ENCODE peak calls at places on chromosomes 12 and 14, in eight cellular contexts. H is tibial nerve, I is esophagus squamous epithelium, T is cardiac muscle cell, A is foreskin fibroblast, U is prostate gland, Y is left ventricle myocardium inferior, K is cardiac fibroblast. W is an unnamed sample.

GRCh38 chr12:5898874-5899273 is 46.2 kb downstream of the ANO2 start:
- DNase-seq in H (no peak), I (no peak), T (no peak), A (no peak), U (no peak), Y (no peak), K (no peak), W (no peak)

GRCh38 chr12:52056801-52057613 is 5.8 kb downstream of the NR4A1 start:
- DNase-seq in H (no peak), I (no peak), T (peak), A (no peak), U (no peak), Y (no peak), K (peak), W (no peak)

GRCh38 chr14:29743566-29743965 is 184.1 kb downstream of the PRKD1 start:
- DNase-seq in H (no peak), I (no peak), T (no peak), A (no peak), U (no peak), Y (no peak), K (no peak), W (no peak)

GRCh38 chr12:106226884-106227640 is 20.8 kb downstream of the CKAP4 start:
- DNase-seq in H (peak), I (no peak), T (peak), A (peak), U (peak), Y (no peak), K (peak), W (no peak)

GRCh38 chr12:2384533-2385328 is 331.9 kb downstream of the CACNA1C start:
- DNase-seq in H (peak), I (no peak), T (peak), A (peak), U (no peak), Y (no peak), K (peak), W (no peak)

GRCh38 chr12:49982246-49983229 is 9.8 kb downstream of the AQP6 start:
- DNase-seq in H (no peak), I (no peak), T (peak), A (peak), U (no peak), Y (no peak), K (no peak), W (no peak)

GRCh38 chr12:125519026-125519651 is 453.9 kb downstream of the AACS start:
- DNase-seq in H (no peak), I (no peak), T (no peak), A (no peak), U (no peak), Y (no peak), K (no peak), W (no peak)

GRCh38 chr12:1591543-1591942 is 2.8 kb downstream of the FBXL14 start:
- DNase-seq in H (no peak), I (no peak), T (peak), A (no peak), U (no peak), Y (no peak), K (no peak), W (no peak)

GRCh38 chr12:47811581-47812484 is 7.9 kb downstream of the HDAC7 start:
- DNase-seq in H (peak), I (no peak), T (peak), A (peak), U (no peak), Y (peak), K (peak), W (no peak)

GRCh38 chr14:61388173-61388975 is 67.0 kb downstream of the PRKCH start:
- DNase-seq in H (no peak), I (no peak), T (peak), A (peak), U (no peak), Y (no peak), K (peak), W (no peak)

GRCh38 chr12:76178461-76178860 is 94.0 kb upstream of the NAP1L1 start:
- DNase-seq in H (no peak), I (no peak), T (no peak), A (no peak), U (no peak), Y (no peak), K (no peak), W (no peak)

GRCh38 chr12:50642035-50642451 is 121.9 kb upstream of the ATF1 start:
- DNase-seq in H (no peak), I (no peak), T (peak), A (peak), U (no peak), Y (no peak), K (peak), W (no peak)

GRCh38 chr12:116389990-116390655 is 112.6 kb upstream of the MED13L start:
- DNase-seq in H (no peak), I (no peak), T (peak), A (peak), U (peak), Y (no peak), K (peak), W (no peak)

GRCh38 chr12:123389560-123390351 is 5.8 kb downstream of the KMT5A start:
- DNase-seq in H (no peak), I (no peak), T (no peak), A (peak), U (peak), Y (peak), K (peak), W (peak)

GRCh38 chr14:84988391-84988790 is 541.6 kb upstream of the FLRT2 start:
- DNase-seq in H (no peak), I (no peak), T (no peak), A (no peak), U (no peak), Y (no peak), K (no peak), W (no peak)

GRCh38 chr12:77166711-77167110 is 101.3 kb upstream of the E2F7 start:
- DNase-seq in H (no peak), I (no peak), T (no peak), A (peak), U (no peak), Y (no peak), K (no peak), W (no peak)

GRCh38 chr14:24880689-24881088 is 169.3 kb downstream of the STXBP6 start:
- DNase-seq in H (no peak), I (no peak), T (peak), A (no peak), U (no peak), Y (no peak), K (peak), W (no peak)

GRCh38 chr12:64400041-64400440 is 4.2 kb upstream of the XPOT start:
- DNase-seq in H (no peak), I (no peak), T (peak), A (peak), U (no peak), Y (no peak), K (peak), W (no peak)

GRCh38 chr14:44317433-44317746 is 189.7 kb downstream of the FSCB start:
- DNase-seq in H (no peak), I (no peak), T (no peak), A (no peak), U (no peak), Y (no peak), K (no peak), W (no peak)

GRCh38 chr14:53890611-53891091 is 66.0 kb downstream of the BMP4 start:
- DNase-seq in H (no peak), I (no peak), T (no peak), A (no peak), U (no peak), Y (no peak), K (no peak), W (no peak)

GRCh38 chr12:11795910-11796459 is 146.5 kb downstream of the ETV6 start:
- DNase-seq in H (no peak), I (no peak), T (peak), A (no peak), U (no peak), Y (no peak), K (peak), W (no peak)

GRCh38 chr14:102363182-102363952 is 626 bp downstream of the TECPR2 start:
- DNase-seq in H (peak), I (no peak), T (peak), A (peak), U (peak), Y (peak), K (peak), W (no peak)

GRCh38 chr14:74531467-74531866 is 37.9 kb downstream of the ISCA2 start:
- DNase-seq in H (no peak), I (no peak), T (peak), A (peak), U (no peak), Y (peak), K (peak), W (peak)

GRCh38 chr12:108060054-108060453 is 69.0 kb upstream of the WSCD2 start:
- DNase-seq in H (no peak), I (no peak), T (no peak), A (no peak), U (no peak), Y (no peak), K (no peak), W (no peak)

GRCh38 chr14:98069712-98070133 is 1202.3 kb downstream of the BCL11B start:
- DNase-seq in H (no peak), I (no peak), T (no peak), A (no peak), U (peak), Y (no peak), K (no peak), W (peak)

GRCh38 chr14:103141117-103141796 is 18.0 kb downstream of the TNFAIP2 start:
- DNase-seq in H (no peak), I (no peak), T (peak), A (no peak), U (no peak), Y (no peak), K (peak), W (peak)

GRCh38 chr12:67223225-67223624 is 45.9 kb upstream of the CAND1 start:
- DNase-seq in H (no peak), I (no peak), T (no peak), A (no peak), U (no peak), Y (no peak), K (no peak), W (no peak)

GRCh38 chr12:67222302-67222701 is 46.9 kb upstream of the CAND1 start:
- DNase-seq in H (no peak), I (no peak), T (peak), A (no peak), U (no peak), Y (no peak), K (peak), W (no peak)

GRCh38 chr12:67217647-67218046 is 51.5 kb upstream of the CAND1 start:
- DNase-seq in H (no peak), I (no peak), T (no peak), A (no peak), U (no peak), Y (no peak), K (no peak), W (no peak)

GRCh38 chr12:67220065-67220464 is 49.1 kb upstream of the CAND1 start:
- DNase-seq in H (no peak), I (no peak), T (no peak), A (no peak), U (peak), Y (peak), K (no peak), W (no peak)
- TF ChIP-seq CTCF in H (no peak), I (peak), T (peak), A (no peak), U (peak), Y (peak), K (no peak), W (no peak)

DNA sequence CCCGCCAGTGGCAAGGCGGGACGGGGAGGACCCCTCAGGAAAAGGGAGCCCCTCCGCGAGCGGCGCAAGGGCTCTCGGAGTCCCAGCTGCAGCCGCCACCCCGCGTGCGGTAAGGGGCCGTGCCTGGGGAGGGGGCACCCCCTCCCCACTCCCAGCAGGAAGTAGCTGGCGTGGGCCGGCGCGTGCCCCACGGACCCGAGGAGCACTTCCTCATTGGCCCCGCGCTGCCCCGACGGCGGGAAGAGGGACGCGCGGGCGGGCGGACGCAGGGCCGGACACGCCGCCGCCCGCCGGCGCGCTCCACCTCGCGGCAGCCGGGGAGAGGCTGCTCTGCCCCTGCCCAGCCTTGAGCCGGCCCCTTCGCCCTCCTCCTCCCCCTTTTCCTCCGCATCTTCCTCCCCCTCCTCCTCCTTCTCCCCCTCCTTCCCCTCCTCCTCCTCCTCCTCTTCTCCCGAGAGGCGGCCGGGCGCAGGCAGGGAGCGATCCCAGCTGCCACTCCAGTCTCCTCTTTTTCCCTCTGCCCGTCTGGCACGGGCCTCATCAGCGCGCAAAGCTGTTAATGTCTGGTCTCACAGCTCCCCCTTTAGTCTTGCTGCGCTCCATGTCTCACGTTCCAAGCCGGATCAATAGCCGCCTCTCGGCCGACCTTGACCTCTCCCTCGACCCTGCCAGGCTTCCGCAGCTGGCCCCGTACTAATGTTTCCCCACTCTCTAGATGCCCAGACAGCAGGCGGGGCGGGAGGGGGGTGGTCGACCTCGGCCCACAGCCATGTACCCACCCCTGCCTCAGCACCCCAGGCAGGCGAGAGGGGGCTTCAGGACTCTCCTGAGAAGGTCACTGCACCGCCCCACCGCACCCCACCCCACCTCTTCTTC is 2.6 kb upstream of the BCL11B start:
- DNase-seq in H (peak), I (no peak), T (peak), A (peak), U (peak), Y (peak), K (peak), W (no peak)
- H3K4me3 ChIP-seq in H (no peak), I (peak), T (peak), A (peak), U (peak), Y (peak), K (peak), W (peak)

DNA sequence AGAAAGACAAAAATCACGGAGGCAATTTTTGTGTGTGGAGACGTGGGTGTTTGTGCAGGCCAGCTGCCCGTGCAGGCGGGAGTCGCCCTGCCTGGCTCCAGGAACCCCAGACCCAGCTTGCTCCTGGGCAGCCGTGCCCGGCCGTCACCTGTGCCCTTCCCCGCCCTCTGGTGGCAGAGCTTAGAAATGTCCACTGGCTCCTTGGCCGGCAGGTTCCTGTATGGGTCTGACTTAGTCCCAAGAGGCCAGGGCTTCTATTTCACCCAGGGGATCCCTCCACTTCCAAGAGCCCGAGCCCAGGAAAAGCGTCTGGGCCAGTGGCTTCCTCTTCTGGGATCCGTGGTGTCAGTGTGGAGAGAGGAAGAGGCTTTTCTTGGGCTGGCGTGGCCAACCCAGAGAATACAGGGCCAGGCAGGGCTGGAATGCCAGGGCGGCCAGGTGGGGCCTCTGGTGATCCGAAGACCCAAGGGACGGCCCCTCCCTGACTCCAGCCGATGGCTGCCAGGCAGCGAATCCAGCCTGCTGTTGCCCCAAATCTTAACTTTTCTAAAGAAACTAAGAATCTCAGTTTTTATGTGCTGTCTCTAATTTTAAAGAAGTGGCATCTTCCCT is 120.9 kb downstream of the TMEM132C start:
- DNase-seq in H (peak), I (no peak), T (peak), A (no peak), U (no peak), Y (no peak), K (peak), W (peak)
- TF ChIP-seq CTCF in H (peak), I (peak), T (peak), A (no peak), U (peak), Y (peak), K (peak), W (no peak)

GRCh38 chr12:40431169-40431568 is 206.4 kb downstream of the LRRK2 start:
- DNase-seq in H (no peak), I (no peak), T (no peak), A (no peak), U (no peak), Y (no peak), K (no peak), W (no peak)
- H3K4me3 ChIP-seq in H (no peak), I (no peak), T (no peak), A (no peak), U (no peak), Y (no peak), K (no peak), W (no peak)

GRCh38 chr14:93736378-93737014 is 51.8 kb downstream of the PRIMA1 start:
- DNase-seq in H (no peak), I (no peak), T (no peak), A (no peak), U (no peak), Y (no peak), K (no peak), W (no peak)
- TF ChIP-seq CTCF in H (no peak), I (peak), T (no peak), A (no peak), U (peak), Y (peak), K (no peak), W (no peak)

DNA sequence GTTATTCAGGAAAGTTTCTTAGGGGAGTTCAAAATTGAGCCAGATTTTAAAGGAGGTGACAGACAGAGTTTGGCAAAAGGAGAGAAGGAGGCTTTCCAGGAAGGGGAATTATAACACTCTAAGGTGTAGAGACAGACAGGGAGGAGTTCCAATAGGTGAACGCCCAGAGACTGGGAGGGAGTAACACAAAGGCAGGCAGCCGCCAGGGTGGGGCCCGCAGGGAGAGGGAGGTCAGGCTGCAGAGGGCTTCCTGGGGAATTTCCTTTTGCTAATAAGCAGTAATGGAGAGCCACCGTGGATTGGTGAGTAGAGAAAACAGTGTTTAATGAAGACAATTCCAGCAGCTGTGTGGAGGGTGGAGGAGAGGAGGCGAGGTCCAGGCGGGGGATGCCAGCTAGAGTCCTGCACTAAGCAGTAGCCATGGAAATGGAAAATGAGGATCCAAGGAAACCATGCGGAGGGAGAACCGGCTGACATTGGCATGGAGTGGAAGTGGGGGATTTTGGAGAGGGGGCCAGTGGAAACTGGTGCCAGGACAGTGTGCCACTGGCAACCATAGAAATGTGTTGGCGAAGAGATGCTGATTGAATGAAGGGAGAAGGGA is 22.2 kb downstream of the GRIN2B start:
- DNase-seq in H (no peak), I (no peak), T (no peak), A (no peak), U (no peak), Y (peak), K (no peak), W (no peak)
- H3K4me3 ChIP-seq in H (no peak), I (no peak), T (no peak), A (no peak), U (no peak), Y (no peak), K (no peak), W (no peak)

GRCh38 chr14:81625343-81625742 is 91.7 kb upstream of the SEL1L start:
- DNase-seq in H (no peak), I (no peak), T (peak), A (no peak), U (no peak), Y (no peak), K (peak), W (no peak)
- TF ChIP-seq CTCF in H (no peak), I (peak), T (no peak), A (no peak), U (peak), Y (peak), K (no peak), W (no peak)

GRCh38 chr14:70810621-70811020 is 1.3 kb upstream of the MAP3K9 start:
- DNase-seq in H (no peak), I (no peak), T (no peak), A (no peak), U (no peak), Y (no peak), K (no peak), W (no peak)
- H3K4me3 ChIP-seq in H (no peak), I (peak), T (peak), A (no peak), U (peak), Y (no peak), K (no peak), W (no peak)

DNA sequence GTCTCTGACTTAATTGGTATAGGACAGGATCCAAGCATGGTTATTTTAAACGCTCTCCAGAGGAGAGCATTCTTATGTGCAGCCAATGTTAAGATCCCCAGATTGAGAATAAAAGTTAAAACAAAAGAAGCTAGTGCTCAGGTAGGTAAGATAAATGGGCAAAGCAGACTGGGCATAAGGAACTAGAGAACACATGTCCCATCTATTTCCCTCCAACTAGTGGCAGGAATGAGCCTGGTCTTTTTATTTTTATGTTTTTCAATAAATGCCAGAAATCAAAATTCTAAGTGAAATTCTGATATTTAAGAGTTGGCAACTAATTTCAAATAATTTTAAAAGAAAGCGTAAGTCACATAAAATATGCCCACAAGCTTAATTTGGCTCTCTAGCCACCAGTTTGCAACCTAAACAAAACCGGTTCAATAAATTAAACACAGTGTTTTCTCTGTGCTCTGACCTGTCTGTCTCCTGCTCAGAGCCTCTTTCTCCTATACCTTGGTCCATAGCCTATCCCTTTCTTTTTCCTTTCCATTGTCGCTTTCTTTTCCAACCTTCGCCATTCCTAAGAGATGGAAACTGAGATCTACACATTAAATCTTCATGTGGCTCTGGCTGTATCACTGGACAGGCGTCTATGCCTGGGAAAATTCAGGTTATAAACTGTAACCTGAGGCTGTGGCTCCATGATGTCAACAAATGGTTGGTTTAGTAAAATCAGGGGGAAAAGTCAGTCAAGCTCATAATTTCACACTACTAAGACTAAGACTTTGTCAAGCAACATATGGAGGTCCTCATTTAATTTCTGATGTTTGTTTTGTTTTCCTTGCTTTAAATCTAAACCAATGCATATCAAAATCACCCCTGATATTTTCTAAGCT is 5.5 kb downstream of the SLC38A1 start:
- DNase-seq in H (no peak), I (no peak), T (no peak), A (no peak), U (no peak), Y (no peak), K (no peak), W (no peak)
- TF ChIP-seq CTCF in H (no peak), I (peak), T (peak), A (peak), U (peak), Y (peak), K (peak), W (no peak)

GRCh38 chr12:57231276-57232021 is 1.9 kb downstream of the SHMT2 start:
- DNase-seq in H (no peak), I (no peak), T (no peak), A (no peak), U (no peak), Y (peak), K (no peak), W (no peak)
- H3K4me3 ChIP-seq in H (no peak), I (no peak), T (no peak), A (peak), U (no peak), Y (peak), K (peak), W (no peak)

W was measured in lung.